ENCODE peak calls at places on chromosomes 3 and 15, in ten cellular contexts. G, E, V, W, C, K, F, L, P and X are unnamed samples.

GRCh38 chr3:115772951-115773350 is 149.6 kb downstream of the GAP43 start:
- ATAC-seq in L (no peak), V (no peak), F (no peak), E (no peak), G (no peak), P (no peak), K (no peak), C (no peak), W (no peak), X (no peak)

GRCh38 chr3:145906755-145907154 is 254.2 kb downstream of the PLOD2 start:
- ATAC-seq in W (peak; percentile 61), E (no peak), F (no peak), P (no peak), V (no peak), G (no peak), C (no peak), L (no peak), K (no peak), X (no peak)

GRCh38 chr15:84034831-84035753 is 200.5 kb upstream of the GOLGA6L4 start:
- ATAC-seq in L (peak; percentile 73), P (peak; percentile 67), K (peak; percentile 58), E (peak; percentile 64), W (peak; percentile 53), F (peak; percentile 91), C (peak; percentile 83), G (peak; percentile 34), V (no peak), X (peak; percentile 70)

GRCh38 chr3:143807987-143808386 is 40.3 kb downstream of the SLC9A9 start:
- ATAC-seq in W (no peak), C (no peak), L (no peak), K (no peak), F (no peak), G (no peak), E (no peak), P (no peak), V (no peak), X (no peak)

GRCh38 chr15:76866008-76866407 is 39.1 kb downstream of the SCAPER start:
- ATAC-seq in E (no peak), F (no peak), P (no peak), V (no peak), K (peak; percentile 89), G (no peak), W (peak; percentile 87), L (peak; percentile 21), C (no peak), X (no peak)

GRCh38 chr15:82058026-82058425 is 12.2 kb upstream of the MEX3B start:
- ATAC-seq in P (no peak), L (peak; percentile 52), V (no peak), F (no peak), W (no peak), E (peak; percentile 42), G (no peak), K (no peak), C (no peak), X (no peak)

GRCh38 chr3:27216955-27217552 is 152.1 kb downstream of the NEK10 start:
- ATAC-seq in L (peak; percentile 63), K (no peak), G (no peak), V (no peak), E (no peak), P (no peak), W (no peak), C (no peak), F (peak; percentile 74), X (peak; percentile 66)

GRCh38 chr3:132650153-132650552 is 9.5 kb downstream of the ACAD11 start:
- ATAC-seq in W (no peak), P (no peak), L (no peak), G (no peak), K (no peak), F (no peak), E (no peak), V (no peak), C (no peak), X (no peak)

GRCh38 chr3:88149516-88150362 is at the start of gene C3orf38:
- ATAC-seq in G (peak; percentile 96), W (peak; percentile 98), L (peak; percentile 92), V (peak; percentile 91), P (peak; percentile 98), E (peak; percentile 99), K (peak; percentile 98), F (peak; percentile 95), C (peak; percentile 97), X (peak; percentile 89)

GRCh38 chr3:197417451-197417850 is 119.0 kb upstream of the DLG1 start:
- ATAC-seq in V (no peak), K (no peak), W (peak; percentile 70), P (peak; percentile 44), C (no peak), F (no peak), E (no peak), G (peak; percentile 13), L (peak; percentile 59), X (peak; percentile 71)

GRCh38 chr15:70165811-70166284 is 68.1 kb upstream of the TLE3 start:
- ATAC-seq in P (peak; percentile 58), G (no peak), V (no peak), L (no peak), K (peak; percentile 93), C (peak; percentile 58), F (peak; percentile 54), E (no peak), W (peak; percentile 91), X (peak; percentile 19)